ENCODE peak calls at places on chromosome 20, in eight cellular contexts. X, W, L, K, G, A, U and V are unnamed samples.
A peak's percentile ranks its signal among the peaks of the same experiment; 100 is the strongest.

GRCh38 chr20:22910287-22910852 is 124.7 kb upstream of the SSTR4 start:
- DNase-seq in K (no peak), A (no peak), L (no peak), U (no peak), X (no peak), G (no peak), W (no peak), V (no peak)

GRCh38 chr20:32183947-32184635 is 23.5 kb downstream of the PLAGL2 start:
- DNase-seq in A (no peak), K (no peak), W (no peak), U (no peak), L (no peak), X (no peak), G (no peak), V (no peak)

GRCh38 chr20:34941224-34941623 is 14.4 kb downstream of the GSS start:
- DNase-seq in X (no peak), A (no peak), L (no peak), W (no peak), G (no peak), U (no peak), K (no peak), V (no peak)

GRCh38 chr20:62354811-62355341 is 12.2 kb downstream of the LAMA5 start:
- DNase-seq in W (no peak), L (no peak), X (no peak), G (peak; percentile 44), K (no peak), U (no peak), A (no peak), V (no peak)

GRCh38 chr20:60214901-60215522 is 256.8 kb downstream of the CDH26 start:
- DNase-seq in U (no peak), G (no peak), X (no peak), L (no peak), W (no peak), K (no peak), A (peak; percentile 17), V (no peak)

GRCh38 chr20:400121-400450 is 8.0 kb upstream of the RBCK1 start:
- DNase-seq in X (no peak), W (no peak), G (no peak), L (no peak), K (no peak), A (no peak), U (no peak), V (no peak)

GRCh38 chr20:58019027-58019849 is 209.2 kb downstream of the ANKRD60 start:
- DNase-seq in A (no peak), X (no peak), K (no peak), W (no peak), U (no peak), G (no peak), L (no peak), V (no peak)

GRCh38 chr20:1663917-1664316 is 6.3 kb upstream of the SIRPG start:
- DNase-seq in A (no peak), X (no peak), G (no peak), W (no peak), U (no peak), L (no peak), K (no peak), V (no peak)

GRCh38 chr20:19757487-19757972 is 528 bp upstream of the RIN2 start:
- DNase-seq in U (no peak), K (no peak), G (peak; percentile 88), W (no peak), L (peak; percentile 90), X (peak; percentile 80), A (peak; percentile 86), V (no peak)

GRCh38 chr20:36543187-36544133 is 2.1 kb downstream of the MYL9 start:
- DNase-seq in G (peak; percentile 40), A (no peak), L (peak; percentile 91), W (no peak), U (peak; percentile 11), K (no peak), X (no peak), V (no peak)

GRCh38 chr20:47502801-47503239 is 1.1 kb downstream of the NCOA3 start:
- DNase-seq in W (no peak), K (no peak), A (peak; percentile 36), U (peak; percentile 22), L (peak; percentile 13), G (no peak), X (peak; percentile 59), V (no peak)

GRCh38 chr20:10209091-10209490 is 9.5 kb upstream of the SNAP25 start:
- DNase-seq in L (no peak), G (no peak), U (no peak), K (no peak), W (no peak), X (no peak), A (no peak), V (no peak)

GRCh38 chr20:57983082-57983481 is 245.4 kb downstream of the ANKRD60 start:
- DNase-seq in A (no peak), L (no peak), G (no peak), K (no peak), U (no peak), X (no peak), W (no peak), V (no peak)